ENCODE peak calls at places on chromosomes 13 and 19, in nine cellular contexts. N is thyroid gland, G is transverse colon, Z is heart left ventricle, P is HepG2, V is IMR-90, K is suprapubic skin, M is GM12878, O is uterus. D is an unnamed sample. For H3K27me3 and H3K4me1, the result is how much of the 10 kb centered on the place peaks cover.

GRCh38 chr19:38068851-38069250 is 155.2 kb downstream of the DPF1 start:
- DNase-seq in N (no peak), G (no peak), Z (no peak), P (no peak), V (no peak), K (no peak), M (no peak), O (no peak), D (no peak)

GRCh38 chr13:50236898-50237318 is 221.7 kb downstream of the KCNRG start:
- DNase-seq in N (no peak), G (no peak), Z (no peak), P (no peak), V (peak), K (no peak), M (peak), O (no peak), D (no peak)

GRCh38 chr19:2537544-2537943 is 61.6 kb downstream of the GADD45B start:
- DNase-seq in N (no peak), G (no peak), Z (no peak), P (no peak), V (no peak), K (no peak), M (no peak), O (no peak), D (no peak)

GRCh38 chr13:30103161-30103858 is 204.0 kb downstream of the KATNAL1 start:
- DNase-seq in N (no peak), G (no peak), Z (no peak), P (no peak), V (no peak), K (no peak), M (no peak), O (no peak), D (no peak)

GRCh38 chr19:50303558-50303957 is 25.6 kb downstream of the KCNC3 start:
- DNase-seq in N (no peak), G (no peak), Z (no peak), P (no peak), V (no peak), K (no peak), M (no peak), O (no peak), D (no peak)

GRCh38 chr19:1292419-1293151 is 6.9 kb downstream of the EFNA2 start:
- DNase-seq in N (no peak), G (no peak), Z (no peak), P (no peak), V (no peak), K (no peak), M (no peak), O (no peak), D (no peak)

GRCh38 chr19:47633516-47633915 is 24.6 kb downstream of the BICRA start:
- DNase-seq in N (no peak), G (no peak), Z (no peak), P (peak), V (no peak), K (no peak), M (no peak), O (no peak), D (no peak)

GRCh38 chr13:34044660-34045080 is 226.7 kb downstream of the RFC3 start:
- DNase-seq in N (no peak), G (no peak), Z (no peak), P (no peak), V (peak), K (no peak), M (no peak), O (no peak), D (peak)

GRCh38 chr19:3275583-3276340 is 51.3 kb downstream of the CELF5 start:
- DNase-seq in N (peak), G (peak), Z (peak), P (peak), V (peak), K (no peak), M (peak), O (peak), D (peak)

GRCh38 chr13:79631260-79631659 is 150.3 kb downstream of the NDFIP2 start:
- DNase-seq in N (peak), G (no peak), Z (peak), P (no peak), V (peak), K (no peak), M (no peak), O (no peak), D (peak)

GRCh38 chr13:31093145-31093885 is 68.4 kb downstream of the HSPH1 start:
- DNase-seq in N (no peak), G (no peak), Z (no peak), P (no peak), V (no peak), K (no peak), M (no peak), O (no peak), D (no peak)

GRCh38 chr13:111902726-111903125 is 164.2 kb upstream of the SOX1 start:
- DNase-seq in N (no peak), G (no peak), Z (no peak), P (no peak), V (no peak), K (peak), M (no peak), O (no peak), D (no peak)

GRCh38 chr13:40789275-40790231 is at the start of gene SLC25A15:
- DNase-seq in N (peak), G (peak), Z (peak), P (peak), V (peak), K (peak), M (no peak), O (peak), D (peak)
- TF ChIP-seq POLR2A in N (no peak), G (peak), Z (peak), P (peak), V (peak), K (peak), M (peak), O (no peak), D (peak)

GRCh38 chr19:30528919-30529318 is 156.7 kb downstream of the ZNF536 start:
- DNase-seq in N (no peak), G (no peak), Z (no peak), P (no peak), V (no peak), K (no peak), M (no peak), O (no peak), D (no peak)
- H3K27me3 ChIP-seq in N (under half), G (under half), Z (under half), P (under half), V (under half), K (under half), M (under half), O (under half), D (under half)

GRCh38 chr19:45451850-45452387 is 15.9 kb upstream of the FOSB start:
- DNase-seq in N (no peak), G (no peak), Z (no peak), P (no peak), V (no peak), K (no peak), M (no peak), O (no peak), D (no peak)
- H3K4me1 ChIP-seq in N (under half), G (under half), Z (under half), P (half or more), V (under half), K (half or more), M (under half), O (under half), D (under half)

GRCh38 chr19:4531562-4532165 is 3.4 kb downstream of the PLIN5 start:
- DNase-seq in N (peak), G (no peak), Z (no peak), P (no peak), V (no peak), K (no peak), M (no peak), O (no peak), D (no peak)
- TF ChIP-seq POLR2A in N (no peak), G (no peak), Z (no peak), P (no peak), V (no peak), K (no peak), M (no peak), O (no peak), D (no peak)

GRCh38 chr13:27911499-27911898 is 8.3 kb upstream of the PDX1 start:
- DNase-seq in N (no peak), G (no peak), Z (no peak), P (no peak), V (no peak), K (no peak), M (no peak), O (no peak), D (no peak)
- H3K27me3 ChIP-seq in N (under half), G (half or more), Z (under half), P (under half), V (under half), K (half or more), M (under half), O (under half), D (under half)

DNA sequence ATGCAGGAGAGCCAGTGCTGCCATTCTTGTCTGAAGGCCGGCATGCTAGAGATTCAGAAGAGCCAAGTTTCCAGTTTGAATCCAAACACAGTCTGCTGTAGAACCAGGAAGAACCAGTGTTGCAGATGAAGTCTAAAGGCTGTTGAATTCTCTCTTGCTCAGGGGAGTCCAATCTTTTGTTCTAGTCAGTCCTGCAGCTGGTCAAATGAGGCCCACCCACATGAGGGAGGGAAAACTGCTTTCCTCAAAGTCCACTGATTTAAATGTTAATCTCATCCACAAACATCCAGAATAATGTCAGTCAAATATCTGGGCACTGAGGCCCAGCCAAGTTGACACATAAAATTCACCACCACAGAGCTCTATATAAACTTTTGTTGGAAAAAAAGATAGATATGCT is 136.6 kb downstream of the FRY start:
- DNase-seq in N (no peak), G (no peak), Z (no peak), P (peak), V (no peak), K (no peak), M (no peak), O (no peak), D (no peak)
- H3K4me1 ChIP-seq in N (under half), G (under half), Z (under half), P (under half), V (under half), K (under half), M (under half), O (under half), D (under half)